ENCODE peak calls at places on chromosomes 2 and 18, in nine cellular contexts. C is fibroblast of mammary gland, I is tibial artery, M is right cardiac atrium, H is AG09309, J is thoracic aorta, G is left lung, B is A549, A is heart left ventricle. X is an unnamed sample.

GRCh38 chr2:73133566-73134227 is 20.9 kb upstream of the RAB11FIP5 start:
- DNase-seq in C (no peak), I (no peak), J (no peak), B (no peak), G (no peak), M (no peak), A (no peak), H (no peak), X (no peak)

GRCh38 chr2:24489465-24489864 is 1.6 kb upstream of the NCOA1 start:
- DNase-seq in B (no peak), G (no peak), J (no peak), A (no peak), I (no peak), M (no peak), H (no peak), C (no peak), X (no peak)

GRCh38 chr2:111679202-111679601 is 204.8 kb downstream of the ANAPC1 start:
- DNase-seq in G (no peak), H (no peak), B (no peak), M (no peak), C (peak), I (no peak), A (no peak), J (no peak), X (no peak)

GRCh38 chr2:80303825-80304521 is 579 bp downstream of the LRRTM1 start:
- DNase-seq in A (no peak), G (peak), I (no peak), J (no peak), M (peak), C (no peak), H (no peak), B (no peak), X (no peak)

GRCh38 chr18:31065036-31065773 is 22.7 kb upstream of the DSC3 start:
- DNase-seq in I (no peak), H (no peak), B (no peak), G (no peak), C (no peak), J (no peak), A (no peak), M (no peak), X (no peak)

GRCh38 chr2:86500325-86500724 is 59.2 kb downstream of the KDM3A start:
- DNase-seq in B (peak), M (no peak), J (no peak), H (no peak), G (no peak), C (no peak), I (no peak), A (no peak), X (no peak)

GRCh38 chr2:14861201-14861600 is 228.7 kb downstream of the LRATD1 start:
- DNase-seq in J (no peak), I (no peak), G (no peak), A (no peak), C (no peak), M (no peak), B (no peak), H (no peak), X (no peak)

GRCh38 chr2:195477996-195478382 is 179.0 kb upstream of the SLC39A10 start:
- DNase-seq in H (no peak), C (peak), G (no peak), M (no peak), A (no peak), I (no peak), J (no peak), B (no peak), X (no peak)

GRCh38 chr2:144712277-144712944 is 192.5 kb upstream of the ZEB2 start:
- DNase-seq in G (no peak), A (no peak), H (peak), I (no peak), C (no peak), M (no peak), B (no peak), J (no peak), X (no peak)

GRCh38 chr2:50648031-50648430 is 383.9 kb downstream of the NRXN1 start:
- DNase-seq in H (no peak), I (no peak), A (no peak), J (no peak), C (no peak), B (no peak), G (no peak), M (no peak), X (no peak)

GRCh38 chr18:69727912-69728572 is 219.6 kb downstream of the CD226 start:
- DNase-seq in A (no peak), C (no peak), I (no peak), H (no peak), M (no peak), G (no peak), J (no peak), B (no peak), X (no peak)

GRCh38 chr18:77088977-77089795 is 43.4 kb downstream of the MBP start:
- DNase-seq in J (no peak), A (no peak), G (no peak), C (no peak), B (no peak), M (no peak), H (no peak), I (no peak), X (no peak)

GRCh38 chr2:3151153-3151918 is 226.3 kb downstream of the EIPR1 start:
- DNase-seq in M (no peak), A (no peak), J (no peak), I (no peak), C (no peak), G (no peak), H (no peak), B (no peak), X (no peak)

GRCh38 chr2:196515041-196515440 is 124.5 kb upstream of the CCDC150 start:
- DNase-seq in G (peak), B (no peak), J (no peak), C (no peak), I (no peak), A (peak), M (peak), H (no peak), X (peak)

GRCh38 chr2:3558205-3559014 is at the start of gene RNASEH1:
- DNase-seq in G (peak), C (peak), I (peak), B (peak), A (peak), J (peak), H (peak), M (peak), X (peak)

GRCh38 chr2:64356906-64357305 is 97.1 kb upstream of the LGALSL start:
- DNase-seq in A (no peak), B (no peak), G (no peak), J (no peak), H (no peak), I (no peak), M (no peak), C (no peak), X (no peak)

GRCh38 chr2:239589855-239590254 is 189.0 kb upstream of the HDAC4 start:
- DNase-seq in M (no peak), B (no peak), A (no peak), G (peak), I (peak), C (no peak), J (no peak), H (no peak), X (no peak)

GRCh38 chr2:236343400-236344161 is 79.4 kb upstream of the ASB18 start:
- DNase-seq in I (no peak), H (peak), B (peak), M (no peak), G (no peak), A (peak), C (peak), J (peak), X (no peak)

GRCh38 chr18:41096504-41096903 is 858.5 kb upstream of the PIK3C3 start:
- DNase-seq in B (no peak), I (no peak), C (peak), H (no peak), A (no peak), M (no peak), G (no peak), J (no peak), X (no peak)

GRCh38 chr2:203484266-203485112 is 50.6 kb downstream of the RAPH1 start:
- DNase-seq in I (no peak), B (peak), J (no peak), G (no peak), A (no peak), M (no peak), C (peak), H (no peak), X (peak)

GRCh38 chr2:109736177-109736827 is 57.8 kb upstream of the RGPD5 start:
- DNase-seq in A (peak), B (peak), G (no peak), M (no peak), I (peak), J (peak), C (peak), H (no peak), X (peak)

GRCh38 chr2:220937231-220937630 is 634.9 kb downstream of the EPHA4 start:
- DNase-seq in B (no peak), C (no peak), A (no peak), I (no peak), G (no peak), H (no peak), J (no peak), M (no peak), X (no peak)

GRCh38 chr2:15246870-15247269 is 314.3 kb downstream of the NBAS start:
- DNase-seq in M (no peak), B (no peak), A (no peak), I (no peak), J (no peak), C (no peak), H (no peak), G (no peak), X (no peak)

GRCh38 chr2:218284106-218284811 is 8.0 kb downstream of the TMBIM1 start:
- DNase-seq in B (no peak), M (peak), A (peak), J (no peak), C (peak), I (peak), G (peak), H (no peak), X (no peak)

GRCh38 chr18:52376104-52376503 is 36.1 kb downstream of the DCC start:
- DNase-seq in H (no peak), M (no peak), A (no peak), G (no peak), C (no peak), J (no peak), B (no peak), I (no peak), X (no peak)

GRCh38 chr2:149827585-149828156 is 240.1 kb upstream of the MMADHC start:
- DNase-seq in C (no peak), G (no peak), I (no peak), B (no peak), A (no peak), H (no peak), J (no peak), M (no peak), X (no peak)

GRCh38 chr2:24269270-24269669 is 91.1 kb downstream of the ITSN2 start:
- DNase-seq in G (no peak), B (peak), I (no peak), A (no peak), J (no peak), C (peak), M (no peak), H (no peak), X (no peak)

GRCh38 chr2:128608911-128609880 is 290.5 kb upstream of the HS6ST1 start:
- DNase-seq in B (no peak), H (no peak), G (peak), A (no peak), M (no peak), C (no peak), J (no peak), I (peak), X (no peak)

GRCh38 chr2:240139011-240139441 is 1.4 kb downstream of the OTOS start:
- DNase-seq in C (no peak), G (peak), M (no peak), B (no peak), I (peak), H (no peak), J (no peak), A (no peak), X (no peak)

GRCh38 chr2:222878284-222878876 is 17.5 kb downstream of the ACSL3 start:
- DNase-seq in G (no peak), I (no peak), J (no peak), M (no peak), H (no peak), B (no peak), A (no peak), C (no peak), X (no peak)
- H3K4me3 ChIP-seq in G (no peak), I (no peak), J (no peak), M (no peak), H (no peak), B (no peak), A (no peak), C (no peak), X (no peak)

GRCh38 chr2:191115801-191116200 is 35.0 kb downstream of the STAT4 start:
- DNase-seq in C (peak), I (no peak), A (no peak), G (no peak), H (no peak), J (no peak), B (no peak), M (no peak), X (no peak)

GRCh38 chr2:191112448-191112901 is 38.3 kb downstream of the STAT4 start:
- DNase-seq in B (no peak), J (no peak), G (no peak), A (no peak), I (no peak), M (no peak), C (no peak), H (no peak), X (no peak)

GRCh38 chr2:191115391-191115790 is 35.4 kb downstream of the STAT4 start:
- DNase-seq in G (no peak), H (no peak), C (no peak), B (no peak), I (no peak), J (no peak), M (no peak), A (no peak), X (no peak)

GRCh38 chr2:191113761-191114160 is 37.0 kb downstream of the STAT4 start:
- DNase-seq in G (no peak), A (no peak), J (no peak), I (no peak), H (no peak), C (no peak), M (no peak), B (no peak), X (no peak)

GRCh38 chr2:191114403-191114886 is 36.3 kb downstream of the STAT4 start:
- DNase-seq in J (no peak), G (no peak), A (no peak), B (peak), H (no peak), C (peak), I (no peak), M (no peak), X (no peak)
- H3K4me3 ChIP-seq in J (peak), G (no peak), A (no peak), B (no peak), H (no peak), C (no peak), I (no peak), M (no peak), X (no peak)

DNA sequence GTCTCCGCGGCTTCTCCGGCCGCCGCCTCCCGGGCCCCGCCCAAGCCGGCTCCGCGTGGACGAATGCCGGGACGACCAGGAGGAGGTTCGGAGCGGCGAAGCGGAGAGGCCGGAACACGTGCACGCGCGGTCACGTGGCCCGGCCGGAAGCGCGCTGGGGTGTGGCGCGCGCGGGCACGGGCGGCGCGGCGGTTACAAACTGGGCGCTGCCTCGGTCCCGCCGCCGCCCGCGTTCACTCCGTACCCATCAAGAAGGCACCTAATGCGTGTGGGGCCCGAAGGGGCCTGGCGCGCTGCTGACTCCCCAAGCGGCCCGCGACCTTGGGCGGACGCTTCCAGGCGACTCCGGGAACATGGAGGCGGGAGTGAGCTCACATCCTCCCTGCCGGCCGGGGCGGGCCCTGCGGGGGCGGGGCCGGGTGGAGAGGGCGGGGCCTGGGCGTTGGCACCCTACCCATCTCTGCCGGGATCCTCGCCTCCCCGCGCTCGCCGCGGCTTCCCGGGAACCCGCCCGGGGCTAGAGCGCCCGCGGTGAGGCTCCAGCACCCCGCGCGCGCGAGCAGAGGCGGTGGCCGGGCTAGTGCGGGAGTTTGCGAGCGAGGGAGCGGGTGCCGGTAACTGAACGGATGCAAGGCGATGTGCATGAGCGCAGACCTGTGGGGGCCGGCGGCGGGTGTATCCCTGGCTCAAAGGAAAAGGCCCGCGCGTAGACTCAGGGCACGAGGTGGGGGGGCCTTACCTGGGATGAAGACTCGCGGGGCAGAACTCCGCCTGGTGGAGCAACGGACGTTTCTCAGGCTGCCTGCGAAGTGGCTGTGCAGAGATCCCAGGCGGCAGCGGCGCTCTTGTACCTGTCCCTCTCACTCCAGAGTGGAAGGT is at the start of gene TMEM185B:
- DNase-seq in J (peak), B (peak), G (peak), I (peak), C (peak), H (no peak), M (peak), A (peak), X (peak)
- H3K4me3 ChIP-seq in J (peak), B (peak), G (peak), I (peak), C (peak), H (peak), M (peak), A (peak), X (peak)

GRCh38 chr18:23894661-23895175 is 119.8 kb upstream of the TTC39C start:
- DNase-seq in M (no peak), G (no peak), H (no peak), B (no peak), I (no peak), A (no peak), C (no peak), J (no peak), X (no peak)
- H3K4me3 ChIP-seq in M (no peak), G (no peak), H (no peak), B (no peak), I (no peak), A (no peak), C (no peak), J (no peak), X (no peak)

GRCh38 chr2:205925373-205926337 is 160.3 kb downstream of the INO80D start:
- DNase-seq in M (peak), A (peak), C (peak), G (peak), J (peak), B (peak), I (peak), H (no peak), X (peak)
- H3K4me3 ChIP-seq in M (peak), A (no peak), C (peak), G (peak), J (peak), B (peak), I (no peak), H (peak), X (no peak)

GRCh38 chr18:58454406-58455061 is 174.4 kb downstream of the ALPK2 start:
- DNase-seq in G (no peak), J (no peak), H (no peak), I (no peak), M (no peak), A (no peak), C (no peak), B (no peak), X (no peak)
- H3K4me3 ChIP-seq in G (no peak), J (no peak), H (no peak), I (no peak), M (no peak), A (no peak), C (no peak), B (no peak), X (no peak)

X was measured in heart right ventricle.